ENCODE peak calls at places on chromosome 10, in ten cellular contexts. P, R, G, U, T, B, I, S, X and Y are unnamed samples.

GRCh38 chr10:102230861-102231356 is 4.8 kb downstream of the ELOVL3 start:
- DNase-seq in P (peak), R (peak), G (peak), U (no peak), T (peak), B (no peak), I (no peak), S (no peak), X (peak), Y (peak)

GRCh38 chr10:86362129-86362527 is 4.5 kb downstream of the GRID1 start:
- DNase-seq in P (no peak), R (peak), G (no peak), U (no peak), T (no peak), B (no peak), I (no peak), S (no peak), X (no peak), Y (no peak)

GRCh38 chr10:73414230-73414981 is 548 bp upstream of the ANXA7 start:
- DNase-seq in P (no peak), R (no peak), G (no peak), U (no peak), T (no peak), B (no peak), I (no peak), S (no peak), X (no peak), Y (no peak)

GRCh38 chr10:102917314-102917961 is 656 bp upstream of the CNNM2 start:
- DNase-seq in P (peak), R (peak), G (peak), U (peak), T (peak), B (peak), I (peak), S (peak), X (peak), Y (peak)

GRCh38 chr10:91745086-91745831 is 53.0 kb upstream of the TNKS2 start:
- DNase-seq in P (peak), R (no peak), G (no peak), U (no peak), T (peak), B (no peak), I (no peak), S (no peak), X (peak), Y (peak)

GRCh38 chr10:130025811-130026510 is 61.9 kb upstream of the EBF3 start:
- DNase-seq in P (no peak), R (no peak), G (no peak), U (no peak), T (no peak), B (no peak), I (no peak), S (no peak), X (no peak), Y (no peak)

GRCh38 chr10:124005091-124005490 is 88.3 kb downstream of the CHST15 start:
- DNase-seq in P (no peak), R (peak), G (no peak), U (peak), T (no peak), B (no peak), I (no peak), S (no peak), X (no peak), Y (no peak)

GRCh38 chr10:52954407-52954806 is 181.8 kb upstream of the MBL2 start:
- DNase-seq in P (no peak), R (no peak), G (no peak), U (no peak), T (no peak), B (no peak), I (no peak), S (no peak), X (no peak), Y (no peak)

GRCh38 chr10:45515630-45516029 is 141.6 kb downstream of the ALOX5 start:
- DNase-seq in P (no peak), R (no peak), G (no peak), U (no peak), T (no peak), B (no peak), I (no peak), S (no peak), X (no peak), Y (no peak)

GRCh38 chr10:100978896-100979185 is 8.5 kb downstream of the MRPL43 start:
- DNase-seq in P (no peak), R (no peak), G (no peak), U (no peak), T (no peak), B (no peak), I (no peak), S (no peak), X (no peak), Y (no peak)

DNA sequence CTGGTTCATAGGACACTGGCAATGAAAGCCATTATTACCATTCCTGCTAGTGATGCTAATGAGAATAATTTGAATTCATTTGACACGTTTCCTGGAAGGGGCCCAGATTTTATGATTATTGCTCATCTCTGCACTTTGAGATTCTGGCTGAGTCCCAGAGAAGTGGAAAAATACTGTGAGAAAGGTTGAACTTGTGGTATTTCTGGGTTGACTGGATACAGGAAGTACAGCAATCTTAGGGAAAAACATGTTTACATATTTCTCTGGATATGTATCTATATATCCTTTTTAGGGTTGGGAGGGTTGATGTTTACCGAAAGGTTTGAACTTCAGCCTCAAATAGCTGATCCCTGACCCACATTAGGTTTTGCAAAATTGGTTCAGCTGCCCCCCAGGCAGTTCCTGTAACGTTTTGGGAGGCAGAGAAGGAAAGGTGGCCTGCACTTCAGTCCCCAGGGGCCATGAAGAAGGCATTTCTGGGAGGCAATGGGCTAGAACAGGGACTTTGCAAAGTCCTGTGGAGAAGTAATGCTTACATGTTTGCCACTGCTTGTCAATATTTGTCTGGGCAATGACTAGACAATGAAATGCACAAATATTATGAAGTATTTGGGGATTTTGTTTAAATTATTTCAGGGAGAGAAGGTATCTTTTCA is 253.7 kb upstream of the PITRM1 start:
- DNase-seq in P (no peak), R (no peak), G (no peak), U (no peak), T (no peak), B (peak), I (no peak), S (no peak), X (no peak), Y (peak)
- H3K27ac ChIP-seq in P (peak), R (no peak), G (no peak), U (no peak), T (peak), B (peak), I (peak), S (no peak), X (no peak), Y (peak)

GRCh38 chr10:63527401-63527800 is 6.2 kb downstream of the REEP3 start:
- DNase-seq in P (no peak), R (no peak), G (no peak), U (no peak), T (no peak), B (no peak), I (no peak), S (no peak), X (no peak), Y (peak)

GRCh38 chr10:63534723-63535122 is 13.5 kb downstream of the REEP3 start:
- DNase-seq in P (no peak), R (no peak), G (no peak), U (no peak), T (no peak), B (no peak), I (no peak), S (no peak), X (no peak), Y (no peak)

GRCh38 chr10:63528084-63528744 is 7.0 kb downstream of the REEP3 start:
- DNase-seq in P (no peak), R (no peak), G (no peak), U (no peak), T (no peak), B (no peak), I (no peak), S (no peak), X (no peak), Y (no peak)

GRCh38 chr10:63525021-63525420 is 3.8 kb downstream of the REEP3 start:
- DNase-seq in P (no peak), R (no peak), G (no peak), U (no peak), T (no peak), B (no peak), I (no peak), S (no peak), X (no peak), Y (no peak)

GRCh38 chr10:63530409-63530808 is 9.2 kb downstream of the REEP3 start:
- DNase-seq in P (no peak), R (no peak), G (no peak), U (no peak), T (no peak), B (no peak), I (no peak), S (no peak), X (no peak), Y (no peak)
- TF ChIP-seq POLR2A in P (no peak), R (no peak), G (no peak), U (no peak), T (no peak), B (no peak), I (no peak), S (no peak), X (no peak), Y (no peak)

GRCh38 chr10:77756319-77757232 is 119.0 kb upstream of the KCNMA1 start:
- DNase-seq in P (peak), R (no peak), G (no peak), U (no peak), T (no peak), B (peak), I (no peak), S (no peak), X (peak), Y (peak)
- TF ChIP-seq CTCF in P (peak), R (peak), G (peak), U (no peak), T (peak), B (peak), I (no peak), S (peak), X (peak), Y (peak)

DNA sequence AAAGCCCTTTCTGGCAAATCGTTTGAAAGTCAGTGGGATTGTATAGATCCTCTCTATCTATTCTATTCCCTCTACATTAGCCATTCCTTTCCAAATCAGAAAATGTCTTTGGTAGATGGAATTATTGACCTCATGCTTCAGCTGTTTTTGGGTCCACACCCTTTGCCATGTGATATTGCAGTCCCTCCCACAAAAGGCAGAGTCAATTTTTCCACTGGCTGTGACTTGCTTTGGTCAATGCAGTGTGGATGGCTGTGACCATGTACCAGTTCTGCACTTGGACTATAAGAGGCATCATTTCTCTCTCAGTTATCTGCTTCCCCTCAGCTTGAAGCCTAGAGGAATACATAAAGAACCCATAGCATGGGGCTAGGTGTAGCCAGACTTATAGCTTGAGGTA is 332.9 kb downstream of the PTEN start:
- DNase-seq in P (no peak), R (no peak), G (no peak), U (peak), T (no peak), B (no peak), I (no peak), S (no peak), X (no peak), Y (no peak)
- H3K27ac ChIP-seq in P (no peak), R (no peak), G (no peak), U (no peak), T (no peak), B (no peak), I (no peak), S (no peak), X (no peak), Y (no peak)

GRCh38 chr10:11894381-11895107 is 71.4 kb downstream of the PROSER2 start:
- DNase-seq in P (no peak), R (no peak), G (no peak), U (no peak), T (peak), B (no peak), I (no peak), S (no peak), X (no peak), Y (no peak)
- TF ChIP-seq POLR2A in P (no peak), R (no peak), G (no peak), U (no peak), T (no peak), B (no peak), I (no peak), S (no peak), X (no peak), Y (no peak)